ENCODE peak calls at places on chromosomes 16 and 17, in nine cellular contexts. A is ovary; Y is fibroblast of lung; C is lower lobe of right lung; Q is adipocyte; X is prostate gland; Z is right atrium auricular region; N is CD8-positive, alpha-beta T cell; F is upper lobe of right lung. G is an unnamed sample.

GRCh38 chr16:54812229-54812628 is 118.4 kb upstream of the IRX5 start:
- DNase-seq in A (no peak), Y (no peak), C (no peak), Q (peak; percentile 2), X (no peak), Z (no peak), N (no peak), F (no peak), G (no peak)

GRCh38 chr16:67407176-67407787 is 9.0 kb downstream of the ZDHHC1 start:
- DNase-seq in A (peak; percentile 20), Y (no peak), C (no peak), Q (peak; percentile 55), X (no peak), Z (no peak), N (no peak), F (no peak), G (no peak)

GRCh38 chr17:49565948-49566491 is 9.7 kb upstream of the NXPH3 start:
- DNase-seq in A (peak; percentile 89), Y (peak; percentile 38), C (peak; percentile 88), Q (peak; percentile 28), X (peak; percentile 85), Z (peak; percentile 84), N (no peak), F (peak; percentile 90), G (no peak)

GRCh38 chr17:14494161-14494560 is 193.3 kb downstream of the HS3ST3B1 start:
- DNase-seq in A (no peak), Y (no peak), C (no peak), Q (no peak), X (no peak), Z (no peak), N (no peak), F (no peak), G (no peak)

GRCh38 chr17:63542942-63543821 is 7.1 kb upstream of the DCAF7 start:
- DNase-seq in A (no peak), Y (no peak), C (no peak), Q (no peak), X (no peak), Z (no peak), N (no peak), F (peak; percentile 53), G (no peak)

GRCh38 chr16:88992351-88993005 is 15.5 kb upstream of the CBFA2T3 start:
- DNase-seq in A (no peak), Y (no peak), C (no peak), Q (no peak), X (no peak), Z (no peak), N (no peak), F (no peak), G (no peak)

GRCh38 chr16:83715217-83715920 is 92.4 kb upstream of the HSBP1 start:
- DNase-seq in A (no peak), Y (no peak), C (peak; percentile 58), Q (no peak), X (peak; percentile 44), Z (no peak), N (no peak), F (no peak), G (no peak)

GRCh38 chr16:72066747-72067146 is 3.7 kb downstream of the HPR start:
- DNase-seq in A (peak; percentile 35), Y (peak; percentile 75), C (no peak), Q (peak; percentile 61), X (no peak), Z (no peak), N (no peak), F (no peak), G (peak; percentile 27)

GRCh38 chr17:77178586-77178985 is 37.8 kb downstream of the SEC14L1 start:
- DNase-seq in A (no peak), Y (no peak), C (no peak), Q (no peak), X (peak; percentile 33), Z (no peak), N (no peak), F (no peak), G (no peak)

GRCh38 chr17:37643829-37644228 is 583 bp upstream of the DDX52 start:
- DNase-seq in A (no peak), Y (no peak), C (no peak), Q (peak; percentile 14), X (no peak), Z (no peak), N (no peak), F (no peak), G (no peak)
- H3K4me3 ChIP-seq in A (peak overlapping the region; percentile 81), Y (peak overlapping the region; percentile 97), C (peak overlapping the region; percentile 77), Q (peak overlapping the region; percentile 94), X (peak overlapping the region; percentile 86), Z (peak overlapping the region; percentile 87), N (peak overlapping the region; percentile 78), F (peak overlapping the region; percentile 93), G (peak overlapping the region; percentile 99)

DNA sequence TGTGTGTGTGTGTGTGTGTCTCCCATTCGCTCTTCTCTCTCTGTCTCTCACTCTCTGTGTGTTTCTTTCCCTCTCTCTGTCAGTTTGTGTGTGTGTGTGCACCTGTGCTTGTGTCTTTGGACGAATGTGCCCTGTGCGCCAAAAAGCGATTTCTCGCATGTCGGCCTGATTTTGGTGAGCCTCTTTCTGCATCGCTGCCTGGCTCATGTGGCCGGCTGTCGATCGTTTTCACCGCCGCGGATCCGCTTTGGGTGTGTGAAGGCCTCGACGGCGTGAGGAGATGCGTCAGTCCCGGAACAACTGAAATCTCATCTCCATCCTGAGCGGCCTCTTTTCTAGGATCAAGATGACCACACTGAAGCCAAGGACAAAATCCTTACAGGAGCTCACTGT is 609.0 kb downstream of the KCNJ18 start:
- DNase-seq in A (no peak), Y (no peak), C (no peak), Q (no peak), X (no peak), Z (no peak), N (no peak), F (no peak), G (no peak)
- H3K9me3 ChIP-seq in A (no peaks in the 10 kb centered on the region), Y (no peaks in the 10 kb centered on the region), C (no peaks in the 10 kb centered on the region), Q (no peaks in the 10 kb centered on the region), X (no peaks in the 10 kb centered on the region), Z (no peaks in the 10 kb centered on the region), N (no peaks in the 10 kb centered on the region), F (no peaks in the 10 kb centered on the region), G (peaks cover 2% of the 10 kb centered on the region)

GRCh38 chr17:78826836-78827509 is 13.6 kb downstream of the USP36 start:
- DNase-seq in A (no peak), Y (no peak), C (peak; percentile 78), Q (no peak), X (no peak), Z (no peak), N (no peak), F (peak; percentile 74), G (no peak)

GRCh38 chr17:78824240-78824639 is 16.4 kb downstream of the USP36 start:
- DNase-seq in A (no peak), Y (no peak), C (no peak), Q (no peak), X (no peak), Z (no peak), N (no peak), F (no peak), G (no peak)

GRCh38 chr17:78826426-78826825 is 14.2 kb downstream of the USP36 start:
- DNase-seq in A (no peak), Y (no peak), C (no peak), Q (no peak), X (no peak), Z (no peak), N (no peak), F (no peak), G (no peak)

GRCh38 chr17:78823282-78824046 is 17.1 kb downstream of the USP36 start:
- DNase-seq in A (no peak), Y (no peak), C (no peak), Q (no peak), X (no peak), Z (no peak), N (no peak), F (no peak), G (no peak)

GRCh38 chr17:78825696-78826095 is 14.9 kb downstream of the USP36 start:
- DNase-seq in A (no peak), Y (no peak), C (no peak), Q (no peak), X (no peak), Z (no peak), N (no peak), F (no peak), G (no peak)
- H3K36me3 ChIP-seq in A (no peaks in the 10 kb centered on the region), Y (peaks cover 38% of the 10 kb centered on the region), C (peaks cover 100% of the 10 kb centered on the region), Q (peaks cover 90% of the 10 kb centered on the region), X (peaks cover 12% of the 10 kb centered on the region), Z (peaks cover 99% of the 10 kb centered on the region), N (peaks cover 71% of the 10 kb centered on the region), F (peaks cover 99% of the 10 kb centered on the region), G (peaks cover 91% of the 10 kb centered on the region)

GRCh38 chr17:12622726-12623125 is 43.0 kb upstream of the MYOCD start:
- DNase-seq in A (peak; percentile 47), Y (peak; percentile 59), C (no peak), Q (no peak), X (no peak), Z (no peak), N (no peak), F (no peak), G (no peak)
- H3K4me3 ChIP-seq in A (no peak overlapping the region), Y (peak overlapping the region; percentile 13), C (no peak overlapping the region), Q (no peak overlapping the region), X (no peak overlapping the region), Z (no peak overlapping the region), N (no peak overlapping the region), F (no peak overlapping the region), G (no peak overlapping the region)

GRCh38 chr16:64731891-64732290 is 390.0 kb downstream of the CDH11 start:
- DNase-seq in A (no peak), Y (no peak), C (no peak), Q (no peak), X (no peak), Z (no peak), N (no peak), F (no peak), G (no peak)
- H3K9me3 ChIP-seq in A (no peaks in the 10 kb centered on the region), Y (no peaks in the 10 kb centered on the region), C (no peaks in the 10 kb centered on the region), Q (no peaks in the 10 kb centered on the region), X (no peaks in the 10 kb centered on the region), Z (no peaks in the 10 kb centered on the region), N (no peaks in the 10 kb centered on the region), F (no peaks in the 10 kb centered on the region), G (no peaks in the 10 kb centered on the region)

DNA sequence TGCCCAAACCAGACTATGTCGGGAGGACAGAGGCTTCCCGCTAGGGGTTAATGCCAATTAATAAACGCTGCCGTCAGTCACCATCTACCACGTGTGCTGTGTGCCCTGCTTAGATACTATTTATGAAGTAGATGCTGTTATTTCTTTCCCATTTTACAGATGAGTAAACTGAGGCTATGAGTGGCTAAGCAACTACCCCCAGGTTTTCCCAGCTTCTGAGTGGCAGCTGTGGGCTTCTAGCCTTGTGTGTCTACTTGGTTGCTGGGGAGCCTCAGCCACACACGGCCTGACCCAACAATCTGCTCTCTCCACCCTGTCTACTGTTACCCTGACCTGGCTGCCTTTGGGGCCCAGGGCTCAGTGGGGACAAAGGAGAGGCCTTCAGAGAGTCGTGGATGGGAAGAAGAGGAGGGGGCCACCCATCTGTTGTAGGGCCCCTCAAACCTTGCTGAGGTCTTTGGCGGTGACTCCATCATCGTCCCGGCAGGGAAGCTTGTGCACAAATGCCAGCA is 7.1 kb downstream of the GIT1 start:
- DNase-seq in A (no peak), Y (no peak), C (no peak), Q (no peak), X (no peak), Z (no peak), N (no peak), F (no peak), G (no peak)
- H3K36me3 ChIP-seq in A (no peaks in the 10 kb centered on the region), Y (peaks cover 16% of the 10 kb centered on the region), C (peaks cover 52% of the 10 kb centered on the region), Q (peaks cover 25% of the 10 kb centered on the region), X (no peaks in the 10 kb centered on the region), Z (peaks cover 60% of the 10 kb centered on the region), N (peaks cover 9% of the 10 kb centered on the region), F (peaks cover 35% of the 10 kb centered on the region), G (peaks cover 24% of the 10 kb centered on the region)

GRCh38 chr17:41624208-41625101 is at the start of gene KRT17:
- DNase-seq in A (no peak), Y (no peak), C (no peak), Q (no peak), X (peak; percentile 69), Z (no peak), N (no peak), F (peak; percentile 68), G (no peak)
- H3K4me3 ChIP-seq in A (no peak within 1 kb of the TSS), Y (no peak within 1 kb of the TSS), C (no peak within 1 kb of the TSS), Q (no peak within 1 kb of the TSS), X (peak within 1 kb of the TSS; percentile 6), Z (no peak within 1 kb of the TSS), N (no peak within 1 kb of the TSS), F (no peak within 1 kb of the TSS), G (no peak within 1 kb of the TSS)

G was measured in CD4-positive, CD25-positive, alpha-beta regulatory T cell.